ENCODE peak calls at places on chromosomes 4 and X, in seven cellular contexts. R, O, G, D, F, T and H are unnamed samples.
A peak's percentile ranks its signal among the peaks of the same experiment; 100 is the strongest.

GRCh38 chr4:36772154-36772516 is 472.4 kb upstream of the NWD2 start:
- DNase-seq in G (no peak), R (no peak), T (no peak), F (no peak), O (no peak), D (no peak), H (no peak)

GRCh38 chrX:109848451-109849050 is 115.5 kb upstream of the ACSL4 start:
- DNase-seq in D (no peak), T (peak; percentile 54), O (no peak), F (no peak), G (no peak), R (peak; percentile 3), H (peak; percentile 79)

GRCh38 chrX:18828832-18829404 is 121.5 kb downstream of the PPEF1 start:
- DNase-seq in D (no peak), R (no peak), T (peak; percentile 66), O (no peak), G (no peak), F (no peak), H (no peak)

GRCh38 chrX:111447298-111447697 is 35.3 kb upstream of the DCX start:
- DNase-seq in G (no peak), D (no peak), O (no peak), T (peak; percentile 40), F (peak; percentile 9), R (no peak), H (peak; percentile 26)

GRCh38 chr4:306551-306961 is 1.3 kb upstream of the ZNF732 start:
- DNase-seq in D (no peak), R (no peak), T (peak; percentile 95), O (no peak), G (no peak), F (no peak), H (no peak)

GRCh38 chrX:1093112-1093511 is 119.3 kb downstream of the CRLF2 start:
- DNase-seq in T (no peak), F (no peak), O (no peak), D (no peak), G (no peak), R (no peak), H (no peak)

GRCh38 chr4:185573651-185574199 is 38.4 kb upstream of the PDLIM3 start:
- DNase-seq in G (no peak), F (no peak), T (no peak), O (peak; percentile 80), D (peak; percentile 60), R (peak; percentile 84), H (no peak)

GRCh38 chr4:124111922-124112321 is 600.6 kb downstream of the ANKRD50 start:
- DNase-seq in G (peak; percentile 35), F (no peak), O (peak; percentile 87), T (peak; percentile 52), D (no peak), R (peak; percentile 84), H (peak; percentile 46)

GRCh38 chr4:125741825-125742452 is 427.2 kb downstream of the FAT4 start:
- DNase-seq in G (no peak), T (peak; percentile 4), D (no peak), R (peak; percentile 61), F (no peak), O (peak; percentile 43), H (peak; percentile 2)

GRCh38 chr4:60637976-60638375 is 562.1 kb upstream of the ADGRL3 start:
- DNase-seq in D (no peak), F (no peak), T (no peak), R (no peak), O (no peak), G (no peak), H (no peak)

GRCh38 chr4:1501754-1502500 is 95.7 kb upstream of the NKX1-1 start:
- DNase-seq in T (no peak), F (no peak), R (no peak), O (no peak), G (no peak), D (no peak), H (no peak)

GRCh38 chrX:102658551-102658950 is 7.3 kb downstream of the GPRASP1 start:
- DNase-seq in O (no peak), G (no peak), F (no peak), D (no peak), R (no peak), T (no peak), H (no peak)

GRCh38 chr4:125985856-125986255 is 671.1 kb downstream of the FAT4 start:
- DNase-seq in D (no peak), F (no peak), R (no peak), O (no peak), G (no peak), T (peak; percentile 21), H (no peak)

GRCh38 chr4:46839128-46839527 is 69.9 kb downstream of the COX7B2 start:
- DNase-seq in T (no peak), F (no peak), G (no peak), O (no peak), R (no peak), D (no peak), H (no peak)

GRCh38 chrX:101462892-101463291 is 22.4 kb upstream of the ARMCX4 start:
- DNase-seq in F (no peak), O (peak; percentile 24), G (no peak), D (no peak), R (peak; percentile 47), T (peak; percentile 3), H (peak; percentile 10)

GRCh38 chr4:148171596-148171995 is 270.6 kb downstream of the NR3C2 start:
- DNase-seq in G (no peak), D (no peak), R (no peak), O (no peak), F (no peak), T (no peak), H (no peak)

GRCh38 chr4:41349021-41349420 is 92.3 kb downstream of the UCHL1 start:
- DNase-seq in R (peak; percentile 88), T (no peak), F (no peak), D (no peak), O (no peak), G (no peak), H (no peak)

GRCh38 chrX:51332188-51332942 is at the start of gene NUDT10:
- DNase-seq in T (peak; percentile 1), F (peak; percentile 12), D (no peak), R (peak; percentile 16), O (peak; percentile 10), G (peak; percentile 7), H (peak; percentile 0)
- TF ChIP-seq POLR2A in T (no peak), F (no peak), D (no peak), R (no peak), O (no peak), G (no peak), H (no peak)

GRCh38 chr4:170741856-170742255 is 652.1 kb upstream of the AADAT start:
- DNase-seq in G (no peak), O (no peak), D (no peak), T (no peak), F (no peak), R (no peak), H (no peak)

GRCh38 chr4:170736710-170737109 is 647.0 kb upstream of the AADAT start:
- DNase-seq in T (no peak), F (no peak), R (no peak), D (no peak), G (no peak), O (no peak), H (no peak)
- TF ChIP-seq POLR2A in T (no peak), F (no peak), R (no peak), D (no peak), G (no peak), O (no peak), H (no peak)

DNA sequence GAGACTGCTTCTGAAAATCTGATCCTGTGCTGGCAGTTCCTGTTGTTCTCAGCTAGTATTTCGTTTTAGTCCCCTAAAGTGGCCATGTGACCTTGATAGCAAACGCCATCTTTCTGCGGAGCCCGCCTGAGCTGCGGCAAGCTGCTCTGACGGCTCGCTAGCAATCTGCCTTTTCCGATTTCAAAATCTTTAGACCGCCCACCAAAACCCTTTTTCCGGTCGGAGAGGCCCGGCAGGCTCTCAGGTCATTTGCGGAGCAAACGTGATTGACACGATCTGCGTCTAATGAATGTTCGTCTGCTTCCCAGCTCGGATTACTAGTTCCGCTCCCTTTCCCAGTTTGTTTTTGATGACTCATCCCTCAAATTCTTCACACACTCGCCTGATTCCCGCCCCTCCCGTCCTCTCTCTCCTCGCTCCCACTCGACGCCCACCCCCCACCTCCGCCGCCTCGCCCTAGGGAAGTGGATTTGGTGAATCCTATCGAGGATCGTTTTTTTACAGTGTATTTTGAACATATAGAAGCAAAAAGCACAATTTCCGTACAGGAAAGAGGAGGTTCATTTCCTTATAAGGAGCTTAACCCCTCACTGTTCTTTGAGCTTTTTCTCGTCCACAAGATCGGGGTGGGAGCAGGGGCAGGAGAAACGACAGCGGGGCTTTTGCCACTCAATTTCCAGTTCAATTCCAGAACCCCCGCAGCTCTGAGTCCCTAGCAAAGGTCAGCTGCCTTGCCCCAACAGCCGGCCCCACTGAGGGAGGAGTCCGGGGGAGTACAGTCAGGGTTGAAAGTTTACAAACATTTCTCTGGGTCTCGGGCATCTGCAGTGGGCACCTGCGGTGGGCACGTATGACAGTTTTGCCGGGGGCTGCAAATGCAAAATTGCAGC is 37.5 kb downstream of the NLGN3 start:
- DNase-seq in T (peak; percentile 96), D (peak; percentile 65), R (peak; percentile 95), F (peak; percentile 87), G (peak; percentile 71), O (peak; percentile 96), H (peak; percentile 94)
- TF ChIP-seq POLR2A in T (peak; percentile 73), D (peak; percentile 68), R (peak; percentile 68), F (peak; percentile 92), G (peak; percentile 77), O (peak; percentile 83), H (peak; percentile 86)

DNA sequence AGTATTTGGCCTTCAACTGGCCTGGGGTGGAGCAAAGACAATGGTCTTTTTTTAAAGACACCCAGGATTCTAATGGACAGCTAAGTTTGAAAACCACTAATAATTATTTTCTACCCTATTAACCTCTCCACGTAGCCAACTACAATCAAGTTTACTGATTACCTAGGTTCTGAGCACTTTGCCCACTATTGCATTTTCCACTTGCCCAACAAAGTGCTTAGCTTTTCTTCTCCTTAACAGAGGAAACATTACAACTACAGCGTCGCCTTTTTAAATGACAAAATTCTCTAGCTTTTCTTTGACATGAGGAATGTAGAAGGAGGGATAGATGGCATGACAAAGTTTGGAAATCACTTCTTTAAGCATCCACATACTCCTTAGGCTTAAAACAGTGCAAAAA is 2.0 kb downstream of the CHIC2 start:
- DNase-seq in O (no peak), T (no peak), D (no peak), G (no peak), R (no peak), F (no peak), H (no peak)
- TF ChIP-seq POLR2A in O (no peak), T (no peak), D (no peak), G (no peak), R (no peak), F (no peak), H (no peak)

DNA sequence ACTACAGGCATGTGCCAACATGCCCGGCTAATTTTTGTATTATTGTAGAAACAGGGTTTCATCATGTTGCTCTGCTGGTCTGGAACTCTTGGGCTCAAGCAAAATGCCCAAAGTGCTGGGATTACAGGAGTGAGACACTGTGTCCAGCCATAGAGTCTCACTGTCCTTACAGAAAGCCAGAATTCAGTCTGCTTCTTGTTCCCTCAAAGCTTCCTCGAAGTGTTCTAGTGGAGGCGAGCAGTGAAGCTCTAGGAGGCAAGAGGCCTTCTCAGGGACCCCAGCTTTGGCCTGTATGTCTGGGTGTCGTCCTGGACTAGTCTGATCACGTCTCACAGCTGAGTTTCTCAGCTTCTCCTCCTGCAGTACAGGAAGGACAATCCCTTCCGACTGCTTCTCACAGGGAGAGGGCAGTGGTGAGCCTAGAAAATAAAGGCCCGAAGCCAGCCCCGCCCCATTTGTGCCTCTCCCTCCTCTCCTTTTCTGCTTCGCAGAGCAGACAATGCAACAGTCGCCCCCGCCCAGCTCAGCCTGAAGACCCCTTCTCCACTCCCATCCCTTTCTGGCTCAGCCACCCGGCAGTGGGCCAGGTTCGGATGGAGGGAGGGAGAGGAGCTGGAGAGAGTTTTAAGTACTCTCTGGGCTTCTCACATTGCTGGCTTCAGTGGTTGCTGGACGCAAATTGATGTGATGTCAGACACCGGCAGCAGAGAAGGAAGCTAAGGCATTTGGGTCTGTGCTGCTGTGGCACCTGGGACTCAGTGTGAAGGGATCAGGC is 11.1 kb upstream of the FAM3A start:
- DNase-seq in D (no peak), R (peak; percentile 71), G (peak; percentile 73), T (peak; percentile 77), O (peak; percentile 67), F (peak; percentile 75), H (peak; percentile 81)
- TF ChIP-seq POLR2A in D (no peak), R (no peak), G (peak; percentile 25), T (peak; percentile 16), O (no peak), F (peak; percentile 36), H (peak; percentile 44)